ENCODE peak calls at places on chromosomes 4 and X, in six cellular contexts. One of them, this sample, is unnamed.

GRCh38 chr4:35500812-35501211 is 743.5 kb downstream of the ARAP2 start:
- DNase-seq in MCF 10A: no peak
- DNase-seq in OCI-LY7: no peak
- DNase-seq in mesothelial cell of epicardium: no peak
- DNase-seq in pancreas: no peak
- DNase-seq in cardiac muscle cell: no peak
- DNase-seq in this sample: no peak

GRCh38 chr4:89316931-89317366 is 9.3 kb upstream of the GPRIN3 start:
- DNase-seq in cardiac muscle cell: peak
- DNase-seq in MCF 10A: peak
- DNase-seq in mesothelial cell of epicardium: no peak
- DNase-seq in pancreas: no peak
- DNase-seq in OCI-LY7: peak
- DNase-seq in this sample: peak

GRCh38 chrX:55487143-55487542 is 2.5 kb downstream of the USP51 start:
- DNase-seq in OCI-LY7: no peak
- DNase-seq in mesothelial cell of epicardium: no peak
- DNase-seq in cardiac muscle cell: no peak
- DNase-seq in MCF 10A: no peak
- DNase-seq in pancreas: no peak
- DNase-seq in this sample: no peak

GRCh38 chr4:167023359-167023925 is 210.9 kb downstream of the SPOCK3 start:
- DNase-seq in MCF 10A: no peak
- DNase-seq in OCI-LY7: no peak
- DNase-seq in pancreas: no peak
- DNase-seq in mesothelial cell of epicardium: no peak
- DNase-seq in cardiac muscle cell: peak
- DNase-seq in this sample: no peak

GRCh38 chr4:185019451-185020292 is 1.4 kb downstream of the HELT start:
- DNase-seq in cardiac muscle cell: no peak
- DNase-seq in pancreas: no peak
- DNase-seq in mesothelial cell of epicardium: no peak
- DNase-seq in MCF 10A: no peak
- DNase-seq in OCI-LY7: no peak
- DNase-seq in this sample: no peak

GRCh38 chrX:63922221-63922620 is 137.2 kb upstream of the ARHGEF9 start:
- DNase-seq in OCI-LY7: no peak
- DNase-seq in MCF 10A: peak
- DNase-seq in mesothelial cell of epicardium: no peak
- DNase-seq in cardiac muscle cell: no peak
- DNase-seq in pancreas: no peak
- DNase-seq in this sample: peak

GRCh38 chr4:186946682-186947294 is 223.1 kb upstream of the FAT1 start:
- DNase-seq in pancreas: peak
- DNase-seq in cardiac muscle cell: peak
- DNase-seq in mesothelial cell of epicardium: no peak
- DNase-seq in MCF 10A: peak
- DNase-seq in OCI-LY7: peak
- DNase-seq in this sample: peak

GRCh38 chr4:173119818-173120217 is 48.8 kb upstream of the GALNT7 start:
- DNase-seq in OCI-LY7: no peak
- DNase-seq in cardiac muscle cell: no peak
- DNase-seq in MCF 10A: peak
- DNase-seq in pancreas: no peak
- DNase-seq in mesothelial cell of epicardium: no peak
- DNase-seq in this sample: no peak

GRCh38 chr4:15001248-15001824 is 945 bp upstream of the CPEB2 start:
- DNase-seq in OCI-LY7: peak
- DNase-seq in mesothelial cell of epicardium: peak
- DNase-seq in MCF 10A: peak
- DNase-seq in cardiac muscle cell: peak
- DNase-seq in pancreas: peak
- DNase-seq in this sample: peak

GRCh38 chr4:99395595-99396364 is 39.4 kb downstream of the ADH7 start:
- DNase-seq in OCI-LY7: no peak
- DNase-seq in MCF 10A: no peak
- DNase-seq in mesothelial cell of epicardium: no peak
- DNase-seq in cardiac muscle cell: peak
- DNase-seq in pancreas: no peak
- DNase-seq in this sample: no peak

GRCh38 chr4:127889903-127890302 is 9.2 kb downstream of the PLK4 start:
- DNase-seq in mesothelial cell of epicardium: no peak
- DNase-seq in MCF 10A: no peak
- DNase-seq in OCI-LY7: no peak
- DNase-seq in pancreas: no peak
- DNase-seq in cardiac muscle cell: peak
- DNase-seq in this sample: no peak

GRCh38 chr4:110586137-110586850 is 36.6 kb downstream of the PITX2 start:
- DNase-seq in cardiac muscle cell: peak
- DNase-seq in pancreas: no peak
- DNase-seq in OCI-LY7: peak
- DNase-seq in MCF 10A: peak
- DNase-seq in mesothelial cell of epicardium: no peak
- DNase-seq in this sample: peak

GRCh38 chr4:154559141-154559841 is 3.5 kb upstream of the FGB start:
- DNase-seq in OCI-LY7: peak
- DNase-seq in pancreas: no peak
- DNase-seq in mesothelial cell of epicardium: no peak
- DNase-seq in cardiac muscle cell: peak
- DNase-seq in MCF 10A: peak
- DNase-seq in this sample: peak

GRCh38 chr4:7894677-7895181 is 44.9 kb downstream of the AFAP1 start:
- DNase-seq in cardiac muscle cell: no peak
- DNase-seq in MCF 10A: no peak
- DNase-seq in OCI-LY7: no peak
- DNase-seq in mesothelial cell of epicardium: no peak
- DNase-seq in pancreas: no peak
- DNase-seq in this sample: no peak

GRCh38 chrX:72430405-72430968 is 124.8 kb upstream of the CITED1 start:
- DNase-seq in cardiac muscle cell: peak
- DNase-seq in MCF 10A: no peak
- DNase-seq in OCI-LY7: no peak
- DNase-seq in pancreas: no peak
- DNase-seq in mesothelial cell of epicardium: no peak
- DNase-seq in this sample: no peak

GRCh38 chr4:70728096-70728495 is 6.3 kb downstream of the RUFY3 start:
- DNase-seq in MCF 10A: no peak
- DNase-seq in cardiac muscle cell: no peak
- DNase-seq in pancreas: no peak
- DNase-seq in mesothelial cell of epicardium: no peak
- DNase-seq in OCI-LY7: no peak
- DNase-seq in this sample: peak

GRCh38 chr4:158490629-158491028 is 31.1 kb upstream of the RXFP1 start:
- DNase-seq in pancreas: no peak
- DNase-seq in OCI-LY7: no peak
- DNase-seq in cardiac muscle cell: no peak
- DNase-seq in mesothelial cell of epicardium: no peak
- DNase-seq in MCF 10A: no peak
- DNase-seq in this sample: peak

GRCh38 chr4:3291969-3292570 is 751 bp upstream of the RGS12 start:
- DNase-seq in pancreas: peak
- DNase-seq in mesothelial cell of epicardium: no peak
- DNase-seq in MCF 10A: peak
- DNase-seq in cardiac muscle cell: peak
- DNase-seq in OCI-LY7: peak
- DNase-seq in this sample: peak

GRCh38 chr4:157025898-157026297 is 50.1 kb upstream of the GLRB start:
- DNase-seq in MCF 10A: no peak
- DNase-seq in OCI-LY7: no peak
- DNase-seq in mesothelial cell of epicardium: no peak
- DNase-seq in cardiac muscle cell: no peak
- DNase-seq in pancreas: no peak
- DNase-seq in this sample: no peak

GRCh38 chr4:172134536-172134935 is 321.3 kb downstream of the GALNTL6 start:
- DNase-seq in cardiac muscle cell: no peak
- DNase-seq in mesothelial cell of epicardium: no peak
- DNase-seq in pancreas: no peak
- DNase-seq in OCI-LY7: no peak
- DNase-seq in MCF 10A: no peak
- DNase-seq in this sample: no peak

GRCh38 chr4:124307143-124307542 is 405.4 kb downstream of the ANKRD50 start:
- DNase-seq in pancreas: no peak
- DNase-seq in OCI-LY7: no peak
- DNase-seq in mesothelial cell of epicardium: no peak
- DNase-seq in MCF 10A: no peak
- DNase-seq in cardiac muscle cell: no peak
- DNase-seq in this sample: no peak

GRCh38 chr4:188986271-188986689 is 847.0 kb downstream of the TRIML1 start:
- DNase-seq in cardiac muscle cell: no peak
- DNase-seq in mesothelial cell of epicardium: no peak
- DNase-seq in pancreas: no peak
- DNase-seq in OCI-LY7: no peak
- DNase-seq in MCF 10A: peak
- DNase-seq in this sample: peak

GRCh38 chr4:10051536-10052135 is 30.3 kb upstream of the SLC2A9 start:
- DNase-seq in MCF 10A: no peak
- DNase-seq in OCI-LY7: no peak
- DNase-seq in pancreas: no peak
- DNase-seq in mesothelial cell of epicardium: no peak
- DNase-seq in cardiac muscle cell: no peak
- DNase-seq in this sample: no peak

GRCh38 chr4:53614616-53615015 is 23.3 kb upstream of the LNX1 start:
- DNase-seq in OCI-LY7: peak
- DNase-seq in cardiac muscle cell: no peak
- DNase-seq in pancreas: no peak
- DNase-seq in MCF 10A: no peak
- DNase-seq in mesothelial cell of epicardium: no peak
- DNase-seq in this sample: peak
- TF ChIP-seq CTCF in OCI-LY7: peak
- TF ChIP-seq CTCF in cardiac muscle cell: no peak
- TF ChIP-seq CTCF in pancreas: no peak
- TF ChIP-seq CTCF in MCF 10A: no peak
- TF ChIP-seq CTCF in mesothelial cell of epicardium: no peak
- TF ChIP-seq CTCF in this sample: peak

GRCh38 chrX:83759872-83760271 is 101.1 kb upstream of the CYLC1 start:
- DNase-seq in cardiac muscle cell: no peak
- DNase-seq in MCF 10A: peak
- DNase-seq in OCI-LY7: peak
- DNase-seq in mesothelial cell of epicardium: no peak
- DNase-seq in pancreas: no peak
- DNase-seq in this sample: no peak
- TF ChIP-seq CTCF in cardiac muscle cell: no peak
- TF ChIP-seq CTCF in MCF 10A: peak
- TF ChIP-seq CTCF in OCI-LY7: peak
- TF ChIP-seq CTCF in mesothelial cell of epicardium: no peak
- TF ChIP-seq CTCF in pancreas: no peak
- TF ChIP-seq CTCF in this sample: no peak

GRCh38 chrX:110678591-110678990 is 117.0 kb downstream of the CHRDL1 start:
- DNase-seq in cardiac muscle cell: no peak
- DNase-seq in mesothelial cell of epicardium: no peak
- DNase-seq in OCI-LY7: no peak
- DNase-seq in pancreas: no peak
- DNase-seq in MCF 10A: no peak
- DNase-seq in this sample: no peak
- TF ChIP-seq CTCF in cardiac muscle cell: no peak
- TF ChIP-seq CTCF in mesothelial cell of epicardium: no peak
- TF ChIP-seq CTCF in OCI-LY7: no peak
- TF ChIP-seq CTCF in pancreas: no peak
- TF ChIP-seq CTCF in MCF 10A: peak
- TF ChIP-seq CTCF in this sample: no peak

DNA sequence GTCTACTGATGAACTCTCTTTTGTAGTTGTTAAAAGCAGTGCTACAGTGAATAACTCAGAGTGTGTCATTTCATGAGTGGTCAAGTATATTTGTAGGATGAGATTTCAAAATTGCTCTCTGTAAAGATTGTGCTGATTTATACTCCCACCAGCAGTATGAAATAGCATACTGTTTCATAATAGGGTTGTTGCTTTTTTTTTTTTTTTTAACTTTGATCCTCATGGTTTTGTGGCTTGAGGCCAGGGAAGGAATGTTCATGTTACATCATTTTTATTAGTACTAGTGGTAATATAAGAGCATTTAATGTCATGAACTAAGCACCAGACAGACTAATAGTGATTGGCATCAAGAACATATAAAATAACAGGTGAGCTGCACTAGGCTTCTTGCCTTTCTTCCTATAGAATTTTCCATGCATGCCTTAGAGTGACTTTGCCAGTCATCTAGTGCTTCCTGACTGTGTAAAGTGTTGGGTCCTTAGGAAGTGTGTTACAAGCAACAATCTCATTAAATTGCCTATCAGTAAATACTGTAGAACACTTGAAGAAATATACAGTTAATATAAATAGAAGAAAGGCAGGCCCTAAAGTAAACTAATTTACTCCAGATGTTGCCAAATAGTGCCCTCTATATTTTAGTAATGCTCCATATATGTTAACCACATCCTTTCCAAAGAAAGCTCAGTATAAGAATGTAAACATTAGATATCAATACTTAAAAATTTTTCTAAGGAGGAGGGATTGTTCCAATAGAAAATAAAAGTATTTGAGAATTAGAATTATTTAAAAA is 38.6 kb upstream of the MSMO1 start:
- DNase-seq in MCF 10A: peak
- DNase-seq in OCI-LY7: no peak
- DNase-seq in pancreas: no peak
- DNase-seq in mesothelial cell of epicardium: no peak
- DNase-seq in cardiac muscle cell: peak
- DNase-seq in this sample: peak
- TF ChIP-seq CTCF in MCF 10A: no peak
- TF ChIP-seq CTCF in OCI-LY7: peak
- TF ChIP-seq CTCF in pancreas: no peak
- TF ChIP-seq CTCF in mesothelial cell of epicardium: no peak
- TF ChIP-seq CTCF in cardiac muscle cell: no peak
- TF ChIP-seq CTCF in this sample: no peak

GRCh38 chrX:53674581-53674980 is 11.9 kb downstream of the HUWE1 start:
- DNase-seq in cardiac muscle cell: peak
- DNase-seq in mesothelial cell of epicardium: no peak
- DNase-seq in MCF 10A: no peak
- DNase-seq in pancreas: no peak
- DNase-seq in OCI-LY7: no peak
- DNase-seq in this sample: peak

GRCh38 chrX:53681661-53682060 is 4.9 kb downstream of the HUWE1 start:
- DNase-seq in cardiac muscle cell: peak
- DNase-seq in mesothelial cell of epicardium: no peak
- DNase-seq in pancreas: no peak
- DNase-seq in OCI-LY7: no peak
- DNase-seq in MCF 10A: peak
- DNase-seq in this sample: peak

GRCh38 chrX:53682885-53683555 is 3.5 kb downstream of the HUWE1 start:
- DNase-seq in MCF 10A: peak
- DNase-seq in OCI-LY7: peak
- DNase-seq in mesothelial cell of epicardium: no peak
- DNase-seq in pancreas: no peak
- DNase-seq in cardiac muscle cell: peak
- DNase-seq in this sample: peak

GRCh38 chrX:53683556-53684414 is 2.7 kb downstream of the HUWE1 start:
- DNase-seq in cardiac muscle cell: peak
- DNase-seq in pancreas: peak
- DNase-seq in OCI-LY7: peak
- DNase-seq in MCF 10A: peak
- DNase-seq in mesothelial cell of epicardium: peak
- DNase-seq in this sample: peak

DNA sequence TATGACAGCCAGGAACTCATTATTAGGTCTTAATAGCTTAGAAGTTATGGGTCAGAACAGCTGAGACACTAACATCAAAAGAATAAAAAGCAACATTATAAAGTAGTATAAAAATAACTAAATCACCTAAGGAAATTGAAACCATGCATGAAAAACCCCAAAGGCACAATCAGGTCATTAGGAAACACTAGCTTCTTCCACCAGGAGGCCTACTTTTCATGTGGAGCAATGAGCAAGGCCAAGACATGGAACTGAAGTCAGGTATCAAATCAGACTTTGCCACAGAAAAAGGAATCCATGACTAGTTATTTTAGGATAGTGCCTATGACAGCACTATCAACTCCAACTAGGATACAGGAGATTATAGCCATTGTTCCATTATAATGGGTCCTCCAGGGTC is 7.9 kb downstream of the HUWE1 start:
- DNase-seq in pancreas: no peak
- DNase-seq in OCI-LY7: no peak
- DNase-seq in mesothelial cell of epicardium: no peak
- DNase-seq in MCF 10A: peak
- DNase-seq in cardiac muscle cell: peak
- DNase-seq in this sample: peak
- TF ChIP-seq CTCF in pancreas: no peak
- TF ChIP-seq CTCF in OCI-LY7: peak
- TF ChIP-seq CTCF in mesothelial cell of epicardium: no peak
- TF ChIP-seq CTCF in MCF 10A: no peak
- TF ChIP-seq CTCF in cardiac muscle cell: peak
- TF ChIP-seq CTCF in this sample: peak

This sample was measured in fibroblast of villous mesenchyme.